ENCODE peak calls at places on chromosomes 2 and 18, in seven cellular contexts. One of them, this sample, is unnamed.
A peak's percentile ranks its signal among the peaks of the same experiment; 100 is the strongest.

GRCh38 chr2:111094686-111095085 is 26.0 kb upstream of the BCL2L11 start:
- DNase-seq in IMR-90: no peak
- DNase-seq in foreskin fibroblast: no peak
- DNase-seq in brain microvascular endothelial cell: no peak
- DNase-seq in left lung: no peak
- DNase-seq in left ventricle myocardium inferior: no peak
- DNase-seq in GM10248: no peak
- DNase-seq in this sample: no peak

GRCh38 chr2:19607931-19608762 is 249.7 kb upstream of the OSR1 start:
- DNase-seq in brain microvascular endothelial cell: peak; percentile 71
- DNase-seq in IMR-90: peak; percentile 93
- DNase-seq in foreskin fibroblast: peak; percentile 94
- DNase-seq in left ventricle myocardium inferior: no peak
- DNase-seq in GM10248: no peak
- DNase-seq in left lung: no peak
- DNase-seq in this sample: no peak

GRCh38 chr18:79720359-79720733 is 40.7 kb downstream of the CTDP1 start:
- DNase-seq in GM10248: no peak
- DNase-seq in left ventricle myocardium inferior: no peak
- DNase-seq in left lung: no peak
- DNase-seq in brain microvascular endothelial cell: no peak
- DNase-seq in foreskin fibroblast: no peak
- DNase-seq in IMR-90: no peak
- DNase-seq in this sample: no peak

GRCh38 chr2:29460191-29460590 is 345.0 kb downstream of the CLIP4 start:
- DNase-seq in left lung: no peak
- DNase-seq in IMR-90: no peak
- DNase-seq in left ventricle myocardium inferior: no peak
- DNase-seq in GM10248: no peak
- DNase-seq in brain microvascular endothelial cell: no peak
- DNase-seq in foreskin fibroblast: no peak
- DNase-seq in this sample: no peak

GRCh38 chr2:28566441-28567075 is 70.7 kb downstream of the PLB1 start:
- DNase-seq in IMR-90: peak; percentile 72
- DNase-seq in brain microvascular endothelial cell: peak; percentile 65
- DNase-seq in left ventricle myocardium inferior: peak; percentile 85
- DNase-seq in GM10248: peak; percentile 96
- DNase-seq in foreskin fibroblast: peak; percentile 94
- DNase-seq in left lung: peak; percentile 89
- DNase-seq in this sample: peak; percentile 16

GRCh38 chr18:57666818-57667497 is 45.3 kb upstream of the NARS1 start:
- DNase-seq in IMR-90: peak; percentile 74
- DNase-seq in GM10248: no peak
- DNase-seq in brain microvascular endothelial cell: peak; percentile 15
- DNase-seq in left ventricle myocardium inferior: no peak
- DNase-seq in left lung: no peak
- DNase-seq in foreskin fibroblast: peak; percentile 90
- DNase-seq in this sample: no peak

GRCh38 chr2:137801228-137801627 is 163.0 kb upstream of the HNMT start:
- DNase-seq in foreskin fibroblast: no peak
- DNase-seq in left ventricle myocardium inferior: no peak
- DNase-seq in GM10248: no peak
- DNase-seq in brain microvascular endothelial cell: no peak
- DNase-seq in IMR-90: no peak
- DNase-seq in left lung: no peak
- DNase-seq in this sample: no peak

GRCh38 chr2:215619989-215620388 is 184.1 kb upstream of the FN1 start:
- DNase-seq in IMR-90: no peak
- DNase-seq in brain microvascular endothelial cell: no peak
- DNase-seq in left lung: peak; percentile 76
- DNase-seq in left ventricle myocardium inferior: peak; percentile 53
- DNase-seq in foreskin fibroblast: no peak
- DNase-seq in GM10248: no peak
- DNase-seq in this sample: no peak

GRCh38 chr2:99692785-99693184 is 203.0 kb upstream of the REV1 start:
- DNase-seq in foreskin fibroblast: no peak
- DNase-seq in left lung: no peak
- DNase-seq in GM10248: no peak
- DNase-seq in left ventricle myocardium inferior: no peak
- DNase-seq in brain microvascular endothelial cell: no peak
- DNase-seq in IMR-90: no peak
- DNase-seq in this sample: no peak

GRCh38 chr2:232588680-232589585 is 38.4 kb downstream of the EIF4E2 start:
- DNase-seq in IMR-90: peak; percentile 86
- DNase-seq in GM10248: no peak
- DNase-seq in foreskin fibroblast: peak; percentile 79
- DNase-seq in left ventricle myocardium inferior: peak; percentile 32
- DNase-seq in left lung: peak; percentile 61
- DNase-seq in brain microvascular endothelial cell: peak; percentile 14
- DNase-seq in this sample: peak; percentile 32

GRCh38 chr2:9712263-9712662 is 81.5 kb upstream of the YWHAQ start:
- DNase-seq in brain microvascular endothelial cell: no peak
- DNase-seq in foreskin fibroblast: no peak
- DNase-seq in left lung: no peak
- DNase-seq in left ventricle myocardium inferior: no peak
- DNase-seq in GM10248: peak; percentile 50
- DNase-seq in IMR-90: no peak
- DNase-seq in this sample: no peak

GRCh38 chr2:39481611-39482010 is 44.5 kb upstream of the MAP4K3 start:
- DNase-seq in foreskin fibroblast: peak; percentile 60
- DNase-seq in IMR-90: peak; percentile 72
- DNase-seq in left lung: no peak
- DNase-seq in left ventricle myocardium inferior: no peak
- DNase-seq in GM10248: no peak
- DNase-seq in brain microvascular endothelial cell: no peak
- DNase-seq in this sample: no peak

GRCh38 chr2:223601932-223602676 is at the start of gene SCG2:
- DNase-seq in GM10248: peak; percentile 38
- DNase-seq in brain microvascular endothelial cell: peak; percentile 92
- DNase-seq in left ventricle myocardium inferior: peak; percentile 51
- DNase-seq in IMR-90: peak; percentile 96
- DNase-seq in foreskin fibroblast: peak; percentile 98
- DNase-seq in left lung: peak; percentile 82
- DNase-seq in this sample: no peak

GRCh38 chr2:30705056-30705455 is 102.2 kb downstream of the CAPN13 start:
- DNase-seq in GM10248: no peak
- DNase-seq in left lung: no peak
- DNase-seq in IMR-90: no peak
- DNase-seq in foreskin fibroblast: no peak
- DNase-seq in left ventricle myocardium inferior: no peak
- DNase-seq in brain microvascular endothelial cell: no peak
- DNase-seq in this sample: no peak

GRCh38 chr18:11268691-11269686 is 119.6 kb upstream of the PIEZO2 start:
- DNase-seq in left lung: peak; percentile 40
- DNase-seq in GM10248: no peak
- DNase-seq in IMR-90: peak; percentile 35
- DNase-seq in foreskin fibroblast: peak; percentile 57
- DNase-seq in brain microvascular endothelial cell: peak; percentile 67
- DNase-seq in left ventricle myocardium inferior: no peak
- DNase-seq in this sample: peak; percentile 24

GRCh38 chr2:136920652-136921333 is 155.4 kb downstream of the THSD7B start:
- DNase-seq in IMR-90: no peak
- DNase-seq in foreskin fibroblast: no peak
- DNase-seq in GM10248: no peak
- DNase-seq in left ventricle myocardium inferior: no peak
- DNase-seq in left lung: no peak
- DNase-seq in brain microvascular endothelial cell: no peak
- DNase-seq in this sample: no peak

GRCh38 chr2:237291138-237291792 is 122.7 kb downstream of the COL6A3 start:
- DNase-seq in brain microvascular endothelial cell: peak; percentile 99
- DNase-seq in left lung: peak; percentile 92
- DNase-seq in IMR-90: peak; percentile 98
- DNase-seq in foreskin fibroblast: peak; percentile 100
- DNase-seq in left ventricle myocardium inferior: peak; percentile 95
- DNase-seq in GM10248: no peak
- DNase-seq in this sample: peak; percentile 93

GRCh38 chr2:195694553-195694952 is 37.5 kb downstream of the SLC39A10 start:
- DNase-seq in left ventricle myocardium inferior: no peak
- DNase-seq in IMR-90: no peak
- DNase-seq in GM10248: no peak
- DNase-seq in brain microvascular endothelial cell: no peak
- DNase-seq in left lung: no peak
- DNase-seq in foreskin fibroblast: no peak
- DNase-seq in this sample: no peak

GRCh38 chr2:173221937-173222594 is 132.6 kb upstream of the CDCA7 start:
- DNase-seq in GM10248: no peak
- DNase-seq in left ventricle myocardium inferior: no peak
- DNase-seq in IMR-90: peak; percentile 19
- DNase-seq in left lung: no peak
- DNase-seq in foreskin fibroblast: no peak
- DNase-seq in brain microvascular endothelial cell: no peak
- DNase-seq in this sample: no peak

GRCh38 chr2:85009019-85009618 is 38.2 kb downstream of the KCMF1 start:
- DNase-seq in left ventricle myocardium inferior: no peak
- DNase-seq in left lung: no peak
- DNase-seq in foreskin fibroblast: no peak
- DNase-seq in IMR-90: no peak
- DNase-seq in brain microvascular endothelial cell: no peak
- DNase-seq in GM10248: no peak
- DNase-seq in this sample: no peak

GRCh38 chr2:231297108-231297908 is 98.2 kb upstream of the B3GNT7 start:
- DNase-seq in foreskin fibroblast: peak; percentile 80
- DNase-seq in GM10248: peak; percentile 85
- DNase-seq in IMR-90: peak; percentile 54
- DNase-seq in brain microvascular endothelial cell: peak; percentile 45
- DNase-seq in left ventricle myocardium inferior: peak; percentile 53
- DNase-seq in left lung: peak; percentile 71
- DNase-seq in this sample: no peak

DNA sequence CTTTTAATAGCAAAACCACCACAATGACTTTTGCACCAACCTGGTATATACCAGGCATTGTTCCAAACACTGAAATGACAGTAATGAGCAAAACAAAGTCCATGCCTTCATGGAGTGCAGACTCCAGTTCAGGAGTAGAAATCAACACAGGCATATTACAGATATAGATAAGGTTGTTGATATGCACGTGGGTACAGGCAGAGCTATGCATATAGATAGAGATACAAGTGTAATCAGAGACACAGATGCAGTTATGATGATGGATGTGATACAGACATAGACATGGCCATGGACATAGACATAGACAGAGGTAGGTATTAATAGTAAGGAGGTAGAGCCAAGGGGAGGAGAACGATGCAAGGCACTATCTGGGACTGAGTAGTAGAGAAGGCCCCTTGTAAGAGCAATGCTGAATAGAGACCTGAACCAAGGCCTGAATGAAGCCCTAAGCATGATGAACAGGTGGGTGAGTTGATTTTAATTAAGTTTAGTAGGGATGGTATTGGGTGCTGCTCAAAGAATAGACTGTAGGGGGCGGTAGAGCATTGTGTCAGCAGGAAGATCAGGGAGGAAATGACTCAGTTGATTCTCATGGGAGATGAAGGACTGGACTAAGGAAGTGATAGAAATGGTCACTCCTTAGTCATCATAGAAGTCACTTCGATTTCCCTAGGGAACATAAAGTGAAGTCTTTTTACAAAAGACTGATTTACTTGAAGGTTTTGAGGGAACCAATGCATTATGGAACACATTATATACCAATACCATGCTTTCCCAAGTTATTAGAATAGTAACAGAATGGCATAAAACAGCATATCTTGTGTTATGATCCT is 39.4 kb downstream of the CMPK2 start:
- DNase-seq in left lung: no peak
- DNase-seq in foreskin fibroblast: peak; percentile 56
- DNase-seq in GM10248: peak; percentile 57
- DNase-seq in left ventricle myocardium inferior: no peak
- DNase-seq in IMR-90: peak; percentile 87
- DNase-seq in brain microvascular endothelial cell: peak; percentile 77
- DNase-seq in this sample: peak; percentile 10
- TF ChIP-seq CTCF in left lung: peak; percentile 44
- TF ChIP-seq CTCF in foreskin fibroblast: peak; percentile 36
- TF ChIP-seq CTCF in GM10248: peak; percentile 27
- TF ChIP-seq CTCF in left ventricle myocardium inferior: peak; percentile 67
- TF ChIP-seq CTCF in IMR-90: peak; percentile 36
- TF ChIP-seq CTCF in brain microvascular endothelial cell: peak; percentile 79
- TF ChIP-seq CTCF in this sample: peak; percentile 39

DNA sequence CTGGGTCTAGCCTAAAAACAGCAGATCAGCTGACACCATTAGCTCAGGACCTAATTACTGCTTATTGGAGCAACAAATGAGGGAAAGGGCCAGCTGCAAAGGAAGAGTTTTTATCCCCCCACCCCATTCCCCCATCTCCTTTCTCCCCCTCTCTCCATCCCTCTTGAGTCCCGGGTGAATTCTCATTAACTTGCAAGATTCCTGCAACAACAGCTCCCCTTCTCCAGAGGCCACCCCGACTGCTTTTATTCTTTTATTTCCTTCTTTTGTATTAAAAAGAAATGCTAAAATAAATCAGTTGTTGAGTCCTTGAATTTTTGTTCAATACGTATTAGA is 473 bp upstream of the NOL4 start:
- DNase-seq in GM10248: no peak
- DNase-seq in left ventricle myocardium inferior: no peak
- DNase-seq in brain microvascular endothelial cell: no peak
- DNase-seq in IMR-90: no peak
- DNase-seq in foreskin fibroblast: no peak
- DNase-seq in left lung: no peak
- DNase-seq in this sample: no peak
- TF ChIP-seq CTCF in GM10248: no peak
- TF ChIP-seq CTCF in left ventricle myocardium inferior: no peak
- TF ChIP-seq CTCF in brain microvascular endothelial cell: no peak
- TF ChIP-seq CTCF in IMR-90: no peak
- TF ChIP-seq CTCF in foreskin fibroblast: no peak
- TF ChIP-seq CTCF in left lung: no peak
- TF ChIP-seq CTCF in this sample: no peak

GRCh38 chr2:175310813-175311504 is 129.4 kb upstream of the ATP5MC3 start:
- DNase-seq in foreskin fibroblast: no peak
- DNase-seq in GM10248: no peak
- DNase-seq in left ventricle myocardium inferior: no peak
- DNase-seq in IMR-90: no peak
- DNase-seq in brain microvascular endothelial cell: no peak
- DNase-seq in left lung: no peak
- DNase-seq in this sample: no peak

GRCh38 chr2:175312137-175312536 is 130.6 kb upstream of the ATP5MC3 start:
- DNase-seq in left lung: no peak
- DNase-seq in IMR-90: no peak
- DNase-seq in left ventricle myocardium inferior: no peak
- DNase-seq in brain microvascular endothelial cell: no peak
- DNase-seq in foreskin fibroblast: no peak
- DNase-seq in GM10248: no peak
- DNase-seq in this sample: no peak

GRCh38 chr2:175308005-175308404 is 126.5 kb upstream of the ATP5MC3 start:
- DNase-seq in GM10248: no peak
- DNase-seq in IMR-90: no peak
- DNase-seq in foreskin fibroblast: no peak
- DNase-seq in brain microvascular endothelial cell: no peak
- DNase-seq in left lung: no peak
- DNase-seq in left ventricle myocardium inferior: no peak
- DNase-seq in this sample: no peak

GRCh38 chr2:175304541-175304940 is 123.0 kb upstream of the ATP5MC3 start:
- DNase-seq in left ventricle myocardium inferior: no peak
- DNase-seq in left lung: no peak
- DNase-seq in IMR-90: no peak
- DNase-seq in foreskin fibroblast: no peak
- DNase-seq in brain microvascular endothelial cell: no peak
- DNase-seq in GM10248: no peak
- DNase-seq in this sample: no peak

GRCh38 chr2:175309799-175310198 is 128.3 kb upstream of the ATP5MC3 start:
- DNase-seq in left lung: no peak
- DNase-seq in IMR-90: peak; percentile 10
- DNase-seq in foreskin fibroblast: peak; percentile 49
- DNase-seq in left ventricle myocardium inferior: no peak
- DNase-seq in GM10248: peak; percentile 29
- DNase-seq in brain microvascular endothelial cell: peak; percentile 1
- DNase-seq in this sample: no peak
- TF ChIP-seq CTCF in left lung: no peak
- TF ChIP-seq CTCF in IMR-90: peak; percentile 34
- TF ChIP-seq CTCF in foreskin fibroblast: peak; percentile 45
- TF ChIP-seq CTCF in left ventricle myocardium inferior: peak; percentile 56
- TF ChIP-seq CTCF in GM10248: peak; percentile 49
- TF ChIP-seq CTCF in brain microvascular endothelial cell: peak; percentile 65
- TF ChIP-seq CTCF in this sample: peak; percentile 53

GRCh38 chr18:45014047-45014501 is 333.4 kb downstream of the SETBP1 start:
- DNase-seq in IMR-90: peak; percentile 82
- DNase-seq in foreskin fibroblast: peak; percentile 94
- DNase-seq in left lung: no peak
- DNase-seq in brain microvascular endothelial cell: peak; percentile 87
- DNase-seq in GM10248: no peak
- DNase-seq in left ventricle myocardium inferior: no peak
- DNase-seq in this sample: peak; percentile 41
- TF ChIP-seq CTCF in IMR-90: peak; percentile 33
- TF ChIP-seq CTCF in foreskin fibroblast: peak; percentile 43
- TF ChIP-seq CTCF in left lung: no peak
- TF ChIP-seq CTCF in brain microvascular endothelial cell: peak; percentile 82
- TF ChIP-seq CTCF in GM10248: no peak
- TF ChIP-seq CTCF in left ventricle myocardium inferior: peak; percentile 12
- TF ChIP-seq CTCF in this sample: peak; percentile 61